ENCODE peak calls at places on chromosomes 2 and 18, in ten cellular contexts. J, D, Y, E, K, P, B, N, M and A are unnamed samples.

GRCh38 chr2:219286436-219287115 is 7.4 kb downstream of the DNAJB2 start:
- DNase-seq in J (no peak), D (no peak), Y (no peak), E (no peak), K (no peak), P (no peak), B (peak; percentile 85), N (no peak), M (no peak), A (peak; percentile 29)

GRCh38 chr2:71277536-71278103 is 50.7 kb upstream of the PAIP2B start:
- DNase-seq in J (peak; percentile 67), D (no peak), Y (peak; percentile 10), E (peak; percentile 64), K (peak; percentile 67), P (no peak), B (no peak), N (peak; percentile 72), M (peak; percentile 21), A (peak; percentile 23)

GRCh38 chr2:32715391-32715841 is 87.6 kb downstream of the TTC27 start:
- DNase-seq in J (no peak), D (peak; percentile 15), Y (no peak), E (no peak), K (no peak), P (no peak), B (peak; percentile 80), N (no peak), M (no peak), A (peak; percentile 56)

GRCh38 chr2:241941691-241942301 is 72.3 kb downstream of the RTP5 start:
- DNase-seq in J (no peak), D (no peak), Y (no peak), E (no peak), K (no peak), P (no peak), B (no peak), N (no peak), M (no peak), A (no peak)

GRCh38 chr2:9908639-9909038 is 42.9 kb upstream of the GRHL1 start:
- DNase-seq in J (no peak), D (no peak), Y (no peak), E (no peak), K (no peak), P (no peak), B (peak; percentile 35), N (no peak), M (no peak), A (no peak)

GRCh38 chr18:38450876-38451275 is 885.3 kb upstream of the CELF4 start:
- DNase-seq in J (no peak), D (no peak), Y (no peak), E (no peak), K (no peak), P (no peak), B (peak; percentile 87), N (no peak), M (no peak), A (no peak)

GRCh38 chr2:31729442-31730092 is 148.8 kb upstream of the SRD5A2 start:
- DNase-seq in J (no peak), D (peak; percentile 35), Y (no peak), E (no peak), K (no peak), P (peak; percentile 58), B (peak; percentile 70), N (peak; percentile 2), M (peak; percentile 27), A (peak; percentile 30)

GRCh38 chr2:84741182-84741822 is 139.6 kb downstream of the TRABD2A start:
- DNase-seq in J (no peak), D (peak; percentile 43), Y (no peak), E (no peak), K (no peak), P (peak; percentile 8), B (peak; percentile 21), N (peak; percentile 8), M (peak; percentile 25), A (peak; percentile 19)

GRCh38 chr2:173997269-173997668 is 32.1 kb upstream of the SP3 start:
- DNase-seq in J (peak; percentile 77), D (peak; percentile 45), Y (peak; percentile 87), E (no peak), K (no peak), P (peak; percentile 68), B (peak; percentile 15), N (no peak), M (peak; percentile 63), A (peak; percentile 56)

GRCh38 chr2:100244881-100245605 is 77.3 kb downstream of the LONRF2 start:
- DNase-seq in J (no peak), D (peak; percentile 74), Y (no peak), E (no peak), K (no peak), P (peak; percentile 19), B (no peak), N (no peak), M (no peak), A (no peak)

DNA sequence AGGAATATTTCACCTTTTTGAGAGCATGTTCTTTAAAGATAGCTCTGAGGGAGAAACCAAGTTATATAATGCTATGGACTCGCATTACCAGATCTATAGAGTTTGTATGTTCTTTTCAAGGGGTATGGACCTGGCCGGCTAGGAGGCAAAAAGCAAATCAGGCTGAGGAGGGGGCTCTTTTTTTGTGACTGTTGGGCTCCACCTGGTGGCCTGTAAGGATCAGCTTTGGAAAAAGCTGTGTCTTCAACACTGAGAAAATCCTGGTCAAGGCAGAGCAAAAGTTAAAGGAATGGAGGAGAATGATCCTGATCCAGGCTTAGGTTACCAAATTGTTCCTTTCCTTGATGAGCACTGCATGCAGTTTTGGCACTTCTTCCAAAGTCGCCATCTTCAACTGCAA is 180.5 kb downstream of the DIS3L2 start:
- DNase-seq in J (peak; percentile 32), D (peak; percentile 31), Y (no peak), E (peak; percentile 40), K (peak; percentile 23), P (peak; percentile 47), B (peak; percentile 26), N (peak; percentile 65), M (peak; percentile 55), A (peak; percentile 34)
- TF ChIP-seq CTCF in J (peak; percentile 74), D (peak; percentile 59), Y (peak; percentile 45), E (peak; percentile 77), K (peak; percentile 55), P (peak; percentile 72), B (peak; percentile 73), N (peak; percentile 77), M (peak; percentile 81), A (peak; percentile 68)

GRCh38 chr2:216408426-216409315 is 3.6 kb upstream of the SMARCAL1 start:
- DNase-seq in J (no peak), D (no peak), Y (no peak), E (no peak), K (no peak), P (no peak), B (no peak), N (peak; percentile 67), M (no peak), A (no peak)
- TF ChIP-seq CTCF in J (no peak), D (no peak), Y (no peak), E (no peak), K (no peak), P (no peak), B (no peak), N (no peak), M (no peak), A (no peak)

GRCh38 chr2:78431241-78431640 is 594.3 kb upstream of the REG3G start:
- DNase-seq in J (no peak), D (no peak), Y (no peak), E (peak; percentile 25), K (no peak), P (no peak), B (peak; percentile 1), N (no peak), M (no peak), A (no peak)
- TF ChIP-seq CTCF in J (no peak), D (no peak), Y (no peak), E (peak; percentile 16), K (no peak), P (no peak), B (no peak), N (no peak), M (no peak), A (no peak)

GRCh38 chr18:75896865-75897264 is 469.4 kb upstream of the SMIM21 start:
- DNase-seq in J (no peak), D (no peak), Y (no peak), E (peak; percentile 38), K (peak; percentile 26), P (no peak), B (peak; percentile 46), N (peak; percentile 40), M (no peak), A (no peak)
- TF ChIP-seq CTCF in J (no peak), D (no peak), Y (no peak), E (no peak), K (peak; percentile 44), P (no peak), B (no peak), N (no peak), M (no peak), A (no peak)

DNA sequence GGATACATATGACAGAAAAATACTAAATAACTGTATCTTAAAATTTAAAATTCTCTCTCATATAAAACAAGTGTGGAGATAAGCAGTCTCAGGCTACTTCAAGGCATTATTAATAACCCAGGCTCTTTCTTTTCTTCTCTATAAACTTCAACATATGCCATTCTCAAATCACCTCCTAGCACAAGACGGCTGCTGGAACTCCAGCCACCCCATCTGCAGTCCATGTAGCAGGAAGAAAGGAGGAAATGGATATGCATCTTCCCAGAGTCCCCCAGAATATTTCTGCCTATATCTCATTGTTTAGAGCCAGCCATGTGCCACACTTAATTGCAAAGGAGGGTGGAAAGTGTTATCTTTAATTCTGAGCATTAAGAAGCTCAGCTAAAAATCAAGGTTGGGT is 35.3 kb upstream of the NEB start:
- DNase-seq in J (no peak), D (no peak), Y (no peak), E (no peak), K (no peak), P (no peak), B (no peak), N (no peak), M (no peak), A (no peak)
- TF ChIP-seq CTCF in J (no peak), D (no peak), Y (no peak), E (no peak), K (no peak), P (no peak), B (no peak), N (no peak), M (no peak), A (no peak)

GRCh38 chr2:105403785-105404698 is 5.2 kb upstream of the FHL2 start:
- DNase-seq in J (no peak), D (peak; percentile 94), Y (no peak), E (peak; percentile 27), K (no peak), P (peak; percentile 90), B (peak; percentile 100), N (no peak), M (peak; percentile 72), A (no peak)
- TF ChIP-seq CTCF in J (peak; percentile 38), D (peak; percentile 43), Y (no peak), E (no peak), K (no peak), P (peak; percentile 60), B (peak; percentile 44), N (peak; percentile 74), M (peak; percentile 47), A (no peak)